ENCODE peak calls at places on chromosomes 6 and 20, in eight cellular contexts. N, T, R, Q, I, K, J and W are unnamed samples.

GRCh38 chr6:30076333-30076732 is 764 bp upstream of the RNF39 start:
- DNase-seq in N (no peak), T (no peak), R (no peak), Q (no peak), I (no peak), K (no peak), J (no peak), W (no peak)

GRCh38 chr6:130381012-130381411 is 15.2 kb downstream of the TMEM200A start:
- DNase-seq in N (no peak), T (no peak), R (no peak), Q (no peak), I (no peak), K (no peak), J (no peak), W (no peak)

GRCh38 chr6:152206072-152206818 is 398.8 kb downstream of the ESR1 start:
- DNase-seq in N (peak; percentile 74), T (no peak), R (peak; percentile 70), Q (peak; percentile 30), I (no peak), K (peak; percentile 66), J (peak; percentile 43), W (no peak)

GRCh38 chr20:2140561-2140960 is 38.9 kb downstream of the STK35 start:
- DNase-seq in N (no peak), T (no peak), R (no peak), Q (no peak), I (no peak), K (peak; percentile 32), J (no peak), W (no peak)

GRCh38 chr6:151440930-151441329 is 11.0 kb downstream of the RMND1 start:
- DNase-seq in N (no peak), T (no peak), R (no peak), Q (peak; percentile 15), I (no peak), K (no peak), J (no peak), W (no peak)

GRCh38 chr6:93968126-93968525 is 548.8 kb upstream of the EPHA7 start:
- DNase-seq in N (no peak), T (no peak), R (no peak), Q (no peak), I (no peak), K (peak; percentile 25), J (no peak), W (no peak)

GRCh38 chr6:21312118-21312517 is 281.4 kb upstream of the SOX4 start:
- DNase-seq in N (no peak), T (no peak), R (no peak), Q (no peak), I (no peak), K (no peak), J (no peak), W (no peak)

GRCh38 chr20:33411136-33411690 is 9.9 kb upstream of the CDK5RAP1 start:
- DNase-seq in N (no peak), T (no peak), R (no peak), Q (no peak), I (no peak), K (no peak), J (no peak), W (no peak)

GRCh38 chr6:143238306-143238705 is 177.6 kb downstream of the AIG1 start:
- DNase-seq in N (no peak), T (no peak), R (no peak), Q (no peak), I (no peak), K (no peak), J (no peak), W (no peak)

GRCh38 chr6:37187321-37188022 is 17.5 kb downstream of the PIM1 start:
- DNase-seq in N (no peak), T (no peak), R (peak; percentile 65), Q (no peak), I (no peak), K (no peak), J (no peak), W (no peak)

GRCh38 chr6:3195695-3196497 is 31.6 kb downstream of the TUBB2B start:
- DNase-seq in N (peak; percentile 86), T (no peak), R (no peak), Q (no peak), I (no peak), K (no peak), J (no peak), W (no peak)

GRCh38 chr6:168546173-168546572 is 105.2 kb downstream of the SMOC2 start:
- DNase-seq in N (no peak), T (no peak), R (no peak), Q (no peak), I (no peak), K (no peak), J (no peak), W (no peak)

GRCh38 chr6:159919011-159919511 is 28.3 kb downstream of the MAS1 start:
- DNase-seq in N (no peak), T (no peak), R (peak; percentile 13), Q (peak; percentile 30), I (no peak), K (no peak), J (no peak), W (no peak)

GRCh38 chr6:36328600-36328999 is 8.1 kb downstream of the BNIP5 start:
- DNase-seq in N (no peak), T (no peak), R (no peak), Q (no peak), I (no peak), K (no peak), J (no peak), W (no peak)

GRCh38 chr20:32902456-32903420 is 44.0 kb downstream of the EFCAB8 start:
- DNase-seq in N (peak; percentile 57), T (peak; percentile 42), R (peak; percentile 85), Q (peak; percentile 56), I (peak; percentile 26), K (peak; percentile 46), J (peak; percentile 41), W (peak; percentile 55)

GRCh38 chr6:63307581-63308246 is 12.1 kb downstream of the LGSN start:
- DNase-seq in N (peak; percentile 65), T (peak; percentile 49), R (no peak), Q (peak; percentile 64), I (no peak), K (peak; percentile 47), J (no peak), W (no peak)

GRCh38 chr6:134826889-134827737 is 122.8 kb downstream of the ALDH8A1 start:
- DNase-seq in N (no peak), T (no peak), R (no peak), Q (peak; percentile 74), I (no peak), K (peak; percentile 23), J (no peak), W (no peak)

GRCh38 chr6:149264629-149265028 is 52.9 kb upstream of the TAB2 start:
- DNase-seq in N (peak; percentile 46), T (no peak), R (no peak), Q (no peak), I (no peak), K (no peak), J (no peak), W (peak; percentile 17)

GRCh38 chr6:107862383-107862782 is 38.3 kb upstream of the SCML4 start:
- DNase-seq in N (no peak), T (no peak), R (no peak), Q (no peak), I (no peak), K (no peak), J (no peak), W (no peak)

GRCh38 chr20:24872291-24873014 is 76.6 kb upstream of the CST7 start:
- DNase-seq in N (no peak), T (no peak), R (no peak), Q (no peak), I (no peak), K (no peak), J (no peak), W (no peak)

GRCh38 chr6:7672066-7673062 is 53.5 kb upstream of the BMP6 start:
- DNase-seq in N (no peak), T (no peak), R (no peak), Q (peak; percentile 49), I (no peak), K (no peak), J (no peak), W (no peak)

GRCh38 chr6:63636516-63636968 is 940 bp downstream of the PHF3 start:
- DNase-seq in N (peak; percentile 79), T (peak; percentile 47), R (peak; percentile 75), Q (peak; percentile 57), I (peak; percentile 49), K (peak; percentile 87), J (peak; percentile 64), W (peak; percentile 42)

GRCh38 chr20:23436681-23437080 is 2.8 kb upstream of the CSTL1 start:
- DNase-seq in N (no peak), T (peak; percentile 1), R (no peak), Q (no peak), I (no peak), K (no peak), J (no peak), W (no peak)

GRCh38 chr6:112626468-112627082 is 279.4 kb downstream of the RFPL4B start:
- DNase-seq in N (no peak), T (no peak), R (no peak), Q (peak; percentile 43), I (no peak), K (no peak), J (no peak), W (no peak)

GRCh38 chr20:49699200-49699992 is 14.3 kb downstream of the B4GALT5 start:
- DNase-seq in N (no peak), T (no peak), R (no peak), Q (peak; percentile 84), I (no peak), K (no peak), J (no peak), W (no peak)

GRCh38 chr20:49685809-49686208 is 27.9 kb downstream of the B4GALT5 start:
- DNase-seq in N (no peak), T (no peak), R (no peak), Q (peak; percentile 28), I (no peak), K (no peak), J (no peak), W (no peak)

GRCh38 chr20:48421547-48421946 is 406.3 kb downstream of the PREX1 start:
- DNase-seq in N (no peak), T (no peak), R (no peak), Q (no peak), I (no peak), K (no peak), J (no peak), W (no peak)

GRCh38 chr6:142728910-142729481 is 216.0 kb downstream of the HIVEP2 start:
- DNase-seq in N (peak; percentile 60), T (no peak), R (no peak), Q (no peak), I (no peak), K (peak; percentile 5), J (no peak), W (no peak)

GRCh38 chr6:13560651-13561044 is 13.8 kb upstream of the SIRT5 start:
- DNase-seq in N (peak; percentile 51), T (no peak), R (no peak), Q (no peak), I (no peak), K (no peak), J (no peak), W (no peak)

GRCh38 chr20:33521461-33521860 is 31.6 kb downstream of the CBFA2T2 start:
- DNase-seq in N (no peak), T (peak; percentile 99), R (no peak), Q (no peak), I (no peak), K (no peak), J (no peak), W (no peak)

GRCh38 chr20:57000441-57000968 is 265.9 kb downstream of the BMP7 start:
- DNase-seq in N (no peak), T (no peak), R (no peak), Q (peak; percentile 25), I (no peak), K (no peak), J (no peak), W (no peak)

GRCh38 chr6:4941782-4942672 is 61.8 kb downstream of the RPP40 start:
- DNase-seq in N (peak; percentile 85), T (no peak), R (peak; percentile 67), Q (peak; percentile 94), I (peak; percentile 5), K (no peak), J (peak; percentile 46), W (peak; percentile 37)

GRCh38 chr6:40715501-40716403 is 128.6 kb upstream of the LRFN2 start:
- DNase-seq in N (no peak), T (peak; percentile 60), R (no peak), Q (no peak), I (no peak), K (peak; percentile 8), J (no peak), W (no peak)

GRCh38 chr6:39114395-39114706 is 635 bp downstream of the SAYSD1 start:
- DNase-seq in N (no peak), T (peak; percentile 67), R (no peak), Q (no peak), I (no peak), K (no peak), J (no peak), W (no peak)